ENCODE peak calls at places on chromosome 22, in ten cellular contexts. C, P, S, U, V, Q, K, J, T and E are unnamed samples. For H3K9me3, the result is how much of the 10 kb centered on the place peaks cover.

GRCh38 chr22:33126881-33127280 is 68.7 kb upstream of the SYN3 start:
- DNase-seq in C (no peak), P (no peak), S (no peak), U (no peak), V (no peak), Q (no peak), K (no peak), J (no peak), T (peak), E (no peak)

GRCh38 chr22:39908737-39909136 is 7.9 kb downstream of the GRAP2 start:
- DNase-seq in C (no peak), P (peak), S (no peak), U (no peak), V (no peak), Q (no peak), K (no peak), J (no peak), T (no peak), E (no peak)

GRCh38 chr22:50626314-50626855 is 1.6 kb downstream of the ARSA start:
- DNase-seq in C (no peak), P (no peak), S (no peak), U (no peak), V (no peak), Q (no peak), K (peak), J (no peak), T (no peak), E (peak)

GRCh38 chr22:20811971-20812660 is 38.2 kb downstream of the SERPIND1 start:
- DNase-seq in C (no peak), P (no peak), S (no peak), U (no peak), V (no peak), Q (no peak), K (no peak), J (no peak), T (no peak), E (no peak)

GRCh38 chr22:36197601-36198146 is 3.9 kb downstream of the APOL4 start:
- DNase-seq in C (no peak), P (no peak), S (no peak), U (no peak), V (no peak), Q (no peak), K (no peak), J (no peak), T (peak), E (no peak)

GRCh38 chr22:29636751-29637150 is 33.3 kb downstream of the NF2 start:
- DNase-seq in C (no peak), P (no peak), S (no peak), U (no peak), V (no peak), Q (no peak), K (no peak), J (no peak), T (no peak), E (no peak)

GRCh38 chr22:45284705-45285305 is at the start of gene UPK3A:
- DNase-seq in C (peak), P (peak), S (peak), U (peak), V (peak), Q (peak), K (peak), J (no peak), T (no peak), E (no peak)

GRCh38 chr22:31461699-31462098 is 27.9 kb downstream of the EIF4ENIF1 start:
- DNase-seq in C (no peak), P (no peak), S (no peak), U (no peak), V (no peak), Q (no peak), K (no peak), J (no peak), T (no peak), E (no peak)

GRCh38 chr22:19127329-19128008 is 3.6 kb upstream of the TSSK2 start:
- DNase-seq in C (peak), P (no peak), S (no peak), U (no peak), V (no peak), Q (no peak), K (peak), J (no peak), T (no peak), E (no peak)

GRCh38 chr22:45997775-45998637 is 21.0 kb upstream of the WNT7B start:
- DNase-seq in C (no peak), P (no peak), S (no peak), U (no peak), V (peak), Q (no peak), K (peak), J (no peak), T (no peak), E (no peak)

GRCh38 chr22:45991108-45991507 is 14.1 kb upstream of the WNT7B start:
- DNase-seq in C (no peak), P (no peak), S (no peak), U (no peak), V (no peak), Q (no peak), K (no peak), J (no peak), T (no peak), E (no peak)

GRCh38 chr22:23238707-23239106 is 58.4 kb downstream of the BCR start:
- DNase-seq in C (no peak), P (no peak), S (no peak), U (no peak), V (no peak), Q (no peak), K (no peak), J (no peak), T (no peak), E (no peak)
- H3K27ac ChIP-seq in C (no peak), P (no peak), S (no peak), U (no peak), V (no peak), Q (no peak), K (no peak), J (no peak), T (no peak), E (no peak)

GRCh38 chr22:49212002-49212401 is 615.7 kb downstream of the BRD1 start:
- DNase-seq in C (no peak), P (no peak), S (no peak), U (peak), V (peak), Q (no peak), K (peak), J (no peak), T (no peak), E (peak)
- H3K9me3 ChIP-seq in C (under half), P (under half), S (under half), U (under half), V (under half), Q (under half), K (under half), J (half or more), T (under half), E (under half)

GRCh38 chr22:37995460-37995859 is 11.1 kb upstream of the SOX10 start:
- DNase-seq in C (no peak), P (no peak), S (no peak), U (no peak), V (no peak), Q (no peak), K (no peak), J (no peak), T (no peak), E (no peak)
- H3K27ac ChIP-seq in C (no peak), P (no peak), S (no peak), U (no peak), V (no peak), Q (no peak), K (no peak), J (no peak), T (no peak), E (no peak)

GRCh38 chr22:47593911-47594311 is 831.5 kb downstream of the TBC1D22A start:
- DNase-seq in C (no peak), P (no peak), S (peak), U (no peak), V (no peak), Q (no peak), K (no peak), J (no peak), T (no peak), E (peak)
- H3K9me3 ChIP-seq in C (under half), P (under half), S (under half), U (under half), V (under half), Q (under half), K (under half), J (half or more), T (under half), E (under half)

GRCh38 chr22:42001127-42001526 is 2.5 kb downstream of the WBP2NL start:
- DNase-seq in C (no peak), P (no peak), S (no peak), U (no peak), V (no peak), Q (no peak), K (no peak), J (no peak), T (no peak), E (no peak)
- H3K27ac ChIP-seq in C (no peak), P (no peak), S (no peak), U (no peak), V (no peak), Q (no peak), K (no peak), J (no peak), T (no peak), E (no peak)